ENCODE peak calls at places on chromosomes 6 and 20, in six cellular contexts. One of them, this sample, is unnamed.

GRCh38 chr6:17032595-17033591 is 69.0 kb upstream of the STMND1 start:
- DNase-seq in esophagus muscularis mucosa: peak
- DNase-seq in GM12864: no peak
- DNase-seq in astrocyte of the cerebellum: peak
- DNase-seq in A549: peak
- DNase-seq in CD8-positive, alpha-beta memory T cell: no peak
- DNase-seq in this sample: no peak

GRCh38 chr20:59123011-59123676 is 40.5 kb upstream of the ZNF831 start:
- DNase-seq in esophagus muscularis mucosa: no peak
- DNase-seq in GM12864: no peak
- DNase-seq in astrocyte of the cerebellum: no peak
- DNase-seq in A549: no peak
- DNase-seq in CD8-positive, alpha-beta memory T cell: no peak
- DNase-seq in this sample: no peak

GRCh38 chr6:108897371-108897770 is 49.1 kb downstream of the ARMC2 start:
- DNase-seq in esophagus muscularis mucosa: no peak
- DNase-seq in GM12864: no peak
- DNase-seq in astrocyte of the cerebellum: no peak
- DNase-seq in A549: no peak
- DNase-seq in CD8-positive, alpha-beta memory T cell: no peak
- DNase-seq in this sample: no peak

GRCh38 chr6:150567823-150568383 is 31.8 kb upstream of the PLEKHG1 start:
- DNase-seq in esophagus muscularis mucosa: no peak
- DNase-seq in GM12864: no peak
- DNase-seq in astrocyte of the cerebellum: no peak
- DNase-seq in A549: no peak
- DNase-seq in CD8-positive, alpha-beta memory T cell: no peak
- DNase-seq in this sample: no peak

GRCh38 chr6:137357263-137357947 is 136.8 kb downstream of the OLIG3 start:
- DNase-seq in esophagus muscularis mucosa: no peak
- DNase-seq in GM12864: no peak
- DNase-seq in astrocyte of the cerebellum: no peak
- DNase-seq in A549: no peak
- DNase-seq in CD8-positive, alpha-beta memory T cell: no peak
- DNase-seq in this sample: no peak

GRCh38 chr6:74044417-74045096 is 348.6 kb downstream of the CD109 start:
- DNase-seq in esophagus muscularis mucosa: no peak
- DNase-seq in GM12864: no peak
- DNase-seq in astrocyte of the cerebellum: no peak
- DNase-seq in A549: peak
- DNase-seq in CD8-positive, alpha-beta memory T cell: no peak
- DNase-seq in this sample: no peak

GRCh38 chr6:44076366-44077200 is 50.7 kb downstream of the MRPL14 start:
- DNase-seq in esophagus muscularis mucosa: no peak
- DNase-seq in GM12864: no peak
- DNase-seq in astrocyte of the cerebellum: no peak
- DNase-seq in A549: no peak
- DNase-seq in CD8-positive, alpha-beta memory T cell: no peak
- DNase-seq in this sample: no peak

GRCh38 chr6:28651161-28651560 is 125.5 kb downstream of the GPX5 start:
- DNase-seq in esophagus muscularis mucosa: no peak
- DNase-seq in GM12864: no peak
- DNase-seq in astrocyte of the cerebellum: no peak
- DNase-seq in A549: no peak
- DNase-seq in CD8-positive, alpha-beta memory T cell: no peak
- DNase-seq in this sample: no peak

GRCh38 chr20:38987777-38988176 is 25.6 kb downstream of the DHX35 start:
- DNase-seq in esophagus muscularis mucosa: no peak
- DNase-seq in GM12864: peak
- DNase-seq in astrocyte of the cerebellum: no peak
- DNase-seq in A549: no peak
- DNase-seq in CD8-positive, alpha-beta memory T cell: no peak
- DNase-seq in this sample: no peak

GRCh38 chr6:89970609-89971337 is 76.5 kb downstream of the GJA10 start:
- DNase-seq in esophagus muscularis mucosa: no peak
- DNase-seq in GM12864: no peak
- DNase-seq in astrocyte of the cerebellum: peak
- DNase-seq in A549: peak
- DNase-seq in CD8-positive, alpha-beta memory T cell: no peak
- DNase-seq in this sample: no peak

GRCh38 chr20:57429579-57430202 is 38.5 kb downstream of the RBM38 start:
- DNase-seq in esophagus muscularis mucosa: no peak
- DNase-seq in GM12864: no peak
- DNase-seq in astrocyte of the cerebellum: no peak
- DNase-seq in A549: no peak
- DNase-seq in CD8-positive, alpha-beta memory T cell: no peak
- DNase-seq in this sample: no peak

GRCh38 chr6:2793491-2794151 is 28.4 kb downstream of the WRNIP1 start:
- DNase-seq in esophagus muscularis mucosa: peak
- DNase-seq in GM12864: no peak
- DNase-seq in astrocyte of the cerebellum: no peak
- DNase-seq in A549: no peak
- DNase-seq in CD8-positive, alpha-beta memory T cell: no peak
- DNase-seq in this sample: peak

GRCh38 chr20:36645998-36646397 is at the start of gene SLA2:
- DNase-seq in esophagus muscularis mucosa: no peak
- DNase-seq in GM12864: no peak
- DNase-seq in astrocyte of the cerebellum: no peak
- DNase-seq in A549: no peak
- DNase-seq in CD8-positive, alpha-beta memory T cell: peak
- DNase-seq in this sample: peak

GRCh38 chr6:20960067-20960466 is 425.8 kb downstream of the CDKAL1 start:
- DNase-seq in esophagus muscularis mucosa: no peak
- DNase-seq in GM12864: no peak
- DNase-seq in astrocyte of the cerebellum: no peak
- DNase-seq in A549: no peak
- DNase-seq in CD8-positive, alpha-beta memory T cell: no peak
- DNase-seq in this sample: no peak

GRCh38 chr20:57649617-57650015 is 29.4 kb upstream of the ZBP1 start:
- DNase-seq in esophagus muscularis mucosa: peak
- DNase-seq in GM12864: no peak
- DNase-seq in astrocyte of the cerebellum: no peak
- DNase-seq in A549: no peak
- DNase-seq in CD8-positive, alpha-beta memory T cell: no peak
- DNase-seq in this sample: peak

GRCh38 chr6:16766043-16766521 is 4.8 kb upstream of the ATXN1 start:
- DNase-seq in esophagus muscularis mucosa: no peak
- DNase-seq in GM12864: no peak
- DNase-seq in astrocyte of the cerebellum: no peak
- DNase-seq in A549: no peak
- DNase-seq in CD8-positive, alpha-beta memory T cell: no peak
- DNase-seq in this sample: no peak

GRCh38 chr6:37657117-37657886 is 40.4 kb downstream of the MDGA1 start:
- DNase-seq in esophagus muscularis mucosa: no peak
- DNase-seq in GM12864: no peak
- DNase-seq in astrocyte of the cerebellum: no peak
- DNase-seq in A549: peak
- DNase-seq in CD8-positive, alpha-beta memory T cell: no peak
- DNase-seq in this sample: no peak

GRCh38 chr6:3811191-3811590 is 38.0 kb upstream of the FAM50B start:
- DNase-seq in esophagus muscularis mucosa: no peak
- DNase-seq in GM12864: no peak
- DNase-seq in astrocyte of the cerebellum: no peak
- DNase-seq in A549: no peak
- DNase-seq in CD8-positive, alpha-beta memory T cell: no peak
- DNase-seq in this sample: no peak

GRCh38 chr20:45406260-45407066 is 1.6 kb upstream of the DBNDD2 start:
- DNase-seq in esophagus muscularis mucosa: no peak
- DNase-seq in GM12864: no peak
- DNase-seq in astrocyte of the cerebellum: no peak
- DNase-seq in A549: no peak
- DNase-seq in CD8-positive, alpha-beta memory T cell: peak
- DNase-seq in this sample: peak

GRCh38 chr6:57252975-57253374 is 30.9 kb upstream of the RAB23 start:
- DNase-seq in esophagus muscularis mucosa: no peak
- DNase-seq in GM12864: no peak
- DNase-seq in astrocyte of the cerebellum: peak
- DNase-seq in A549: no peak
- DNase-seq in CD8-positive, alpha-beta memory T cell: no peak
- DNase-seq in this sample: no peak

GRCh38 chr6:73011945-73012344 is 213.4 kb downstream of the KHDC1L start:
- DNase-seq in esophagus muscularis mucosa: no peak
- DNase-seq in GM12864: no peak
- DNase-seq in astrocyte of the cerebellum: no peak
- DNase-seq in A549: no peak
- DNase-seq in CD8-positive, alpha-beta memory T cell: no peak
- DNase-seq in this sample: no peak

GRCh38 chr6:100001915-100002388 is 7.9 kb upstream of the MCHR2 start:
- DNase-seq in esophagus muscularis mucosa: no peak
- DNase-seq in GM12864: peak
- DNase-seq in astrocyte of the cerebellum: peak
- DNase-seq in A549: peak
- DNase-seq in CD8-positive, alpha-beta memory T cell: peak
- DNase-seq in this sample: peak

GRCh38 chr20:13231031-13231752 is 10.1 kb downstream of the ISM1 start:
- DNase-seq in esophagus muscularis mucosa: peak
- DNase-seq in GM12864: no peak
- DNase-seq in astrocyte of the cerebellum: no peak
- DNase-seq in A549: no peak
- DNase-seq in CD8-positive, alpha-beta memory T cell: no peak
- DNase-seq in this sample: no peak

GRCh38 chr6:69957990-69958559 is 91.7 kb downstream of the COL19A1 start:
- DNase-seq in esophagus muscularis mucosa: no peak
- DNase-seq in GM12864: no peak
- DNase-seq in astrocyte of the cerebellum: no peak
- DNase-seq in A549: no peak
- DNase-seq in CD8-positive, alpha-beta memory T cell: no peak
- DNase-seq in this sample: no peak

GRCh38 chr6:111486475-111486874 is 3.5 kb upstream of the REV3L start:
- DNase-seq in esophagus muscularis mucosa: no peak
- DNase-seq in GM12864: no peak
- DNase-seq in astrocyte of the cerebellum: no peak
- DNase-seq in A549: no peak
- DNase-seq in CD8-positive, alpha-beta memory T cell: no peak
- DNase-seq in this sample: no peak

GRCh38 chr6:53041356-53041755 is 23.8 kb upstream of the FBXO9 start:
- DNase-seq in esophagus muscularis mucosa: no peak
- DNase-seq in GM12864: no peak
- DNase-seq in astrocyte of the cerebellum: no peak
- DNase-seq in A549: no peak
- DNase-seq in CD8-positive, alpha-beta memory T cell: no peak
- DNase-seq in this sample: no peak

GRCh38 chr20:37519508-37520416 is 1.3 kb upstream of the NNAT start:
- DNase-seq in esophagus muscularis mucosa: no peak
- DNase-seq in GM12864: no peak
- DNase-seq in astrocyte of the cerebellum: no peak
- DNase-seq in A549: no peak
- DNase-seq in CD8-positive, alpha-beta memory T cell: no peak
- DNase-seq in this sample: no peak

DNA sequence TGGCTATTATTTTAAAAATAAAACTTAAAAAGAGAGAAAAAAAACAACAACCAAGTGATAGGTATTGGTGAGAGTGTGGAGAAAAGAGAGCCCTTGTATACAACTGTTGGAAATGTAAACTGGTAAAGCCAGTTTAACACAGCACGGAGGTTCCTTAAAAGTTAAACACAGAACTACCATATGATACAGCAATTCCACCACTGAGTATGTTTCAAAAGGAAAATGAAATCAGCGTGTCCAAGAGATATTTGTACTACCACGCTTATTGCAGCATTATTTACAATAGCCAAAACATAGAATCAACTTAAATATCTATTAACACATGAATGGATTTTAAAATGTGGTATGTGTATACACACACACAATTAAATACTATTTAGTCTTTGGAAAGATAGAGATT is 1.1 kb downstream of the PTCHD4 start:
- DNase-seq in esophagus muscularis mucosa: no peak
- DNase-seq in GM12864: no peak
- DNase-seq in astrocyte of the cerebellum: no peak
- DNase-seq in A549: no peak
- DNase-seq in CD8-positive, alpha-beta memory T cell: no peak
- DNase-seq in this sample: no peak
- H3K4me3 ChIP-seq in esophagus muscularis mucosa: no peak
- H3K4me3 ChIP-seq in GM12864: no peak
- H3K4me3 ChIP-seq in astrocyte of the cerebellum: peak
- H3K4me3 ChIP-seq in A549: no peak
- H3K4me3 ChIP-seq in CD8-positive, alpha-beta memory T cell: no peak
- H3K4me3 ChIP-seq in this sample: no peak

GRCh38 chr6:12957321-12958051 is 240.9 kb downstream of the PHACTR1 start:
- DNase-seq in esophagus muscularis mucosa: no peak
- DNase-seq in GM12864: no peak
- DNase-seq in astrocyte of the cerebellum: peak
- DNase-seq in A549: peak
- DNase-seq in CD8-positive, alpha-beta memory T cell: no peak
- DNase-seq in this sample: peak
- H3K4me3 ChIP-seq in esophagus muscularis mucosa: peak
- H3K4me3 ChIP-seq in GM12864: peak
- H3K4me3 ChIP-seq in astrocyte of the cerebellum: peak
- H3K4me3 ChIP-seq in A549: peak
- H3K4me3 ChIP-seq in CD8-positive, alpha-beta memory T cell: peak
- H3K4me3 ChIP-seq in this sample: peak

GRCh38 chr6:55009114-55009513 is 162.5 kb downstream of the FAM83B start:
- DNase-seq in esophagus muscularis mucosa: no peak
- DNase-seq in GM12864: no peak
- DNase-seq in astrocyte of the cerebellum: no peak
- DNase-seq in A549: no peak
- DNase-seq in CD8-positive, alpha-beta memory T cell: no peak
- DNase-seq in this sample: no peak

GRCh38 chr6:55016261-55016660 is 158.1 kb upstream of the HCRTR2 start:
- DNase-seq in esophagus muscularis mucosa: no peak
- DNase-seq in GM12864: no peak
- DNase-seq in astrocyte of the cerebellum: no peak
- DNase-seq in A549: no peak
- DNase-seq in CD8-positive, alpha-beta memory T cell: no peak
- DNase-seq in this sample: no peak

GRCh38 chr6:55011034-55011433 is 163.3 kb upstream of the HCRTR2 start:
- DNase-seq in esophagus muscularis mucosa: no peak
- DNase-seq in GM12864: no peak
- DNase-seq in astrocyte of the cerebellum: no peak
- DNase-seq in A549: no peak
- DNase-seq in CD8-positive, alpha-beta memory T cell: no peak
- DNase-seq in this sample: no peak

GRCh38 chr6:55014321-55015088 is 159.8 kb upstream of the HCRTR2 start:
- DNase-seq in esophagus muscularis mucosa: no peak
- DNase-seq in GM12864: no peak
- DNase-seq in astrocyte of the cerebellum: peak
- DNase-seq in A549: no peak
- DNase-seq in CD8-positive, alpha-beta memory T cell: no peak
- DNase-seq in this sample: no peak

DNA sequence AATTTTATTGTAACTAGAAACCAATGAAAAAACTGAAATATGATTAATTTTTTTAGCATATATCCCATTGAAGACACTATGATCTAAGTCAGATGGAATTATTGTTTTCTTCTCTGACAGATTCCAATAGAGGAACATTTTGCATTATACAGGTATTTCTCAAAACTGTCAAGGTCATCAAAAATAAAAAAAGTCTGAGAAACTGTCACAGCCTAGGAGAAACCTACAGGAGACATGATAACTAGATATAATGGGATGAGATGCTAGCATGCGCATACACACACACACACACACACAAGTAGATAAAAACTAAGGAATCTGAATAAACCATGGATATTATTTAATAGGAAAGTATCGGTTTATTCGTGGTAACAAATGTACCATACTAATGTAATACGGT is 161.9 kb upstream of the HCRTR2 start:
- DNase-seq in esophagus muscularis mucosa: no peak
- DNase-seq in GM12864: no peak
- DNase-seq in astrocyte of the cerebellum: no peak
- DNase-seq in A549: no peak
- DNase-seq in CD8-positive, alpha-beta memory T cell: no peak
- DNase-seq in this sample: no peak
- H3K4me3 ChIP-seq in esophagus muscularis mucosa: no peak
- H3K4me3 ChIP-seq in GM12864: no peak
- H3K4me3 ChIP-seq in astrocyte of the cerebellum: no peak
- H3K4me3 ChIP-seq in A549: no peak
- H3K4me3 ChIP-seq in CD8-positive, alpha-beta memory T cell: no peak
- H3K4me3 ChIP-seq in this sample: no peak

GRCh38 chr20:22567944-22568871 is 16.2 kb downstream of the FOXA2 start:
- DNase-seq in esophagus muscularis mucosa: no peak
- DNase-seq in GM12864: no peak
- DNase-seq in astrocyte of the cerebellum: no peak
- DNase-seq in A549: no peak
- DNase-seq in CD8-positive, alpha-beta memory T cell: no peak
- DNase-seq in this sample: no peak
- H3K4me3 ChIP-seq in esophagus muscularis mucosa: no peak
- H3K4me3 ChIP-seq in GM12864: no peak
- H3K4me3 ChIP-seq in astrocyte of the cerebellum: no peak
- H3K4me3 ChIP-seq in A549: no peak
- H3K4me3 ChIP-seq in CD8-positive, alpha-beta memory T cell: no peak
- H3K4me3 ChIP-seq in this sample: no peak